ENCODE peak calls at places on chromosomes 1 and 21, in ten cellular contexts. P, N, H, D, G, A, T, E, Z and K are unnamed samples. For H3K4me1, the result is how much of the 10 kb centered on the place peaks cover.

GRCh38 chr1:198151688-198152087 is 5.1 kb upstream of the NEK7 start:
- DNase-seq in P (no peak), N (no peak), H (no peak), D (no peak), G (no peak), A (no peak), T (peak), E (no peak), Z (no peak), K (no peak)

GRCh38 chr1:44249543-44249942 is 36.3 kb downstream of the DMAP1 start:
- DNase-seq in P (no peak), N (no peak), H (no peak), D (no peak), G (no peak), A (no peak), T (peak), E (no peak), Z (peak), K (peak)

GRCh38 chr1:198901280-198901679 is 262.4 kb downstream of the PTPRC start:
- DNase-seq in P (no peak), N (no peak), H (no peak), D (no peak), G (no peak), A (no peak), T (no peak), E (no peak), Z (no peak), K (no peak)

GRCh38 chr1:32303997-32304622 is 12.2 kb downstream of the HDAC1 start:
- DNase-seq in P (no peak), N (no peak), H (no peak), D (no peak), G (no peak), A (no peak), T (no peak), E (no peak), Z (no peak), K (no peak)

GRCh38 chr1:197674286-197674685 is 101.0 kb downstream of the DENND1B start:
- DNase-seq in P (no peak), N (peak), H (no peak), D (no peak), G (no peak), A (no peak), T (no peak), E (no peak), Z (no peak), K (peak)

GRCh38 chr1:209328178-209328577 is 255.3 kb upstream of the CAMK1G start:
- DNase-seq in P (no peak), N (no peak), H (no peak), D (no peak), G (no peak), A (no peak), T (no peak), E (no peak), Z (peak), K (peak)

GRCh38 chr1:26607191-26607590 is 77.6 kb downstream of the RPS6KA1 start:
- DNase-seq in P (no peak), N (no peak), H (no peak), D (no peak), G (no peak), A (no peak), T (peak), E (no peak), Z (no peak), K (no peak)

GRCh38 chr1:217133958-217134856 is 411.0 kb upstream of the ESRRG start:
- DNase-seq in P (no peak), N (peak), H (no peak), D (no peak), G (no peak), A (no peak), T (peak), E (no peak), Z (no peak), K (no peak)

GRCh38 chr1:193681422-193681821 is 495.0 kb upstream of the B3GALT2 start:
- DNase-seq in P (no peak), N (no peak), H (no peak), D (no peak), G (no peak), A (no peak), T (no peak), E (no peak), Z (no peak), K (no peak)

GRCh38 chr1:40039245-40039756 is 1.2 kb upstream of the CAP1 start:
- DNase-seq in P (no peak), N (peak), H (peak), D (no peak), G (peak), A (no peak), T (no peak), E (no peak), Z (no peak), K (no peak)

GRCh38 chr1:231938651-231939050 is 312.1 kb downstream of the DISC1 start:
- DNase-seq in P (no peak), N (no peak), H (no peak), D (no peak), G (no peak), A (no peak), T (peak), E (no peak), Z (no peak), K (no peak)

GRCh38 chr1:78619803-78620579 is at the start of gene IFI44L:
- DNase-seq in P (no peak), N (no peak), H (peak), D (no peak), G (no peak), A (peak), T (peak), E (peak), Z (peak), K (no peak)

GRCh38 chr1:28058971-28059878 is 29.2 kb downstream of the EYA3 start:
- DNase-seq in P (no peak), N (no peak), H (no peak), D (no peak), G (no peak), A (no peak), T (no peak), E (no peak), Z (no peak), K (no peak)

GRCh38 chr1:205013683-205014367 is 29.2 kb upstream of the CNTN2 start:
- DNase-seq in P (peak), N (no peak), H (no peak), D (no peak), G (no peak), A (no peak), T (peak), E (no peak), Z (peak), K (peak)

GRCh38 chr1:240747907-240748306 is 136.0 kb upstream of the GREM2 start:
- DNase-seq in P (no peak), N (no peak), H (no peak), D (no peak), G (no peak), A (no peak), T (no peak), E (no peak), Z (no peak), K (no peak)

GRCh38 chr1:41587791-41588190 is 103.3 kb upstream of the EDN2 start:
- DNase-seq in P (no peak), N (no peak), H (no peak), D (no peak), G (no peak), A (no peak), T (no peak), E (no peak), Z (no peak), K (no peak)

GRCh38 chr1:43978551-43979260 is at the start of gene B4GALT2:
- DNase-seq in P (peak), N (no peak), H (no peak), D (no peak), G (no peak), A (no peak), T (peak), E (peak), Z (peak), K (peak)

GRCh38 chr21:39079617-39080016 is 103.6 kb downstream of the PSMG1 start:
- DNase-seq in P (peak), N (no peak), H (peak), D (no peak), G (no peak), A (no peak), T (peak), E (peak), Z (no peak), K (no peak)

GRCh38 chr1:183150445-183150844 is 35.6 kb upstream of the LAMC2 start:
- DNase-seq in P (no peak), N (no peak), H (no peak), D (no peak), G (no peak), A (no peak), T (no peak), E (no peak), Z (no peak), K (no peak)

GRCh38 chr21:35885942-35886541 is 174.3 kb downstream of the SETD4 start:
- DNase-seq in P (no peak), N (no peak), H (no peak), D (no peak), G (no peak), A (no peak), T (no peak), E (no peak), Z (no peak), K (no peak)

GRCh38 chr1:245605480-245606156 is 450.8 kb downstream of the KIF26B start:
- DNase-seq in P (no peak), N (no peak), H (no peak), D (no peak), G (no peak), A (no peak), T (peak), E (no peak), Z (peak), K (peak)

GRCh38 chr1:71054791-71055190 is 7.2 kb upstream of the PTGER3 start:
- DNase-seq in P (no peak), N (no peak), H (no peak), D (no peak), G (no peak), A (no peak), T (no peak), E (no peak), Z (no peak), K (no peak)

GRCh38 chr1:230392141-230392909 is 33.8 kb downstream of the PGBD5 start:
- DNase-seq in P (no peak), N (no peak), H (no peak), D (no peak), G (no peak), A (no peak), T (no peak), E (no peak), Z (peak), K (no peak)

GRCh38 chr1:225519166-225519863 is 91.5 kb upstream of the LBR start:
- DNase-seq in P (no peak), N (no peak), H (no peak), D (no peak), G (no peak), A (no peak), T (peak), E (no peak), Z (no peak), K (no peak)

GRCh38 chr1:228088586-228089498 is 6.3 kb downstream of the ARF1 start:
- DNase-seq in P (no peak), N (no peak), H (no peak), D (no peak), G (no peak), A (no peak), T (peak), E (no peak), Z (no peak), K (no peak)

GRCh38 chr1:45883633-45884032 is 80.2 kb downstream of the MAST2 start:
- DNase-seq in P (no peak), N (no peak), H (no peak), D (no peak), G (no peak), A (no peak), T (no peak), E (no peak), Z (no peak), K (no peak)

GRCh38 chr1:165129568-165130164 is 226.8 kb downstream of the LMX1A start:
- DNase-seq in P (peak), N (peak), H (peak), D (peak), G (peak), A (no peak), T (peak), E (peak), Z (peak), K (peak)

GRCh38 chr1:2229921-2230700 is 2.0 kb downstream of the SKI start:
- DNase-seq in P (peak), N (no peak), H (no peak), D (no peak), G (no peak), A (no peak), T (peak), E (peak), Z (peak), K (no peak)

GRCh38 chr1:6108937-6109636 is 63.4 kb downstream of the KCNAB2 start:
- DNase-seq in P (no peak), N (no peak), H (no peak), D (peak), G (peak), A (no peak), T (peak), E (no peak), Z (peak), K (peak)

DNA sequence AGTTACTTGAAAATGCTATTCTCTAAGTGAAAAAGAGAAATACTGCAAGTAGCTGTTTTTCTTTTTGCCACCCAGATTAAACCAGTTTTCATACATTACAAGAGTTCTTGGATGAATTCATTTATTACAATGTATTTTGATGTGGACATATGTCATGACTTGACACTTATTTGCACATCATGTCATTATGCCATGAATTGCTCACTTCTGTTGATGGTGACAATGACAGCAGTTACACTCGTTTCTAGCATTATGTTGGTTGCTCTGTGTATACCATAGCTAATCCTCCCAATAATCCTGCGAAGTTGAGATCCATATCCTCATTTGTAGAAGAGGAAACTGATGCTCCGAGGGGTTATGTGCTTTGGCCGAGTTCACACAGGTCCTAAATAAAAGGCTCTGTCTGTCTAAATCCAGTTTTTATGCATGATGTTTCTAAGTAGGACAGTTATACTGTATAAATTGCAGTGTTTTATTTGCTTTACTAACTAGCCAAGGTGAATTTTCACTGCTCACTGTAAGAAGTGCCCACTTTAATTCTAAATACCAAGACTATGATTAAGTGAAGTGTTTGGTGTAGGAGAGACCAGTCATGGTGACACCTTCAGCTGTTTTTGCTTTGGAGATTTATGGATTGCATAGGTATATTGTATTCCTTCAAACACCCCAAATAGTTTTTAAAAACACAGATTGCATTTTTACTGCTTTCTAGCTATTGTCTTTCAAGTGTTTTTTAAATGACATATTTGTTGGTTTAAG is 56.7 kb downstream of the PRDM2 start:
- DNase-seq in P (no peak), N (no peak), H (no peak), D (no peak), G (no peak), A (no peak), T (no peak), E (no peak), Z (no peak), K (no peak)
- H3K4me1 ChIP-seq in P (under half), N (under half), H (under half), D (under half), G (half or more), A (half or more), T (under half), E (under half), Z (under half), K (under half)

GRCh38 chr1:10753279-10753678 is 43.2 kb downstream of the CASZ1 start:
- DNase-seq in P (no peak), N (no peak), H (no peak), D (no peak), G (no peak), A (no peak), T (no peak), E (no peak), Z (no peak), K (no peak)
- H3K4me3 ChIP-seq in P (no peak), N (no peak), H (no peak), D (no peak), G (no peak), A (no peak), T (no peak), E (no peak), Z (no peak), K (no peak)

GRCh38 chr1:154468480-154469240 is 33.4 kb upstream of the TDRD10 start:
- DNase-seq in P (no peak), N (no peak), H (no peak), D (no peak), G (no peak), A (no peak), T (no peak), E (no peak), Z (no peak), K (no peak)
- H3K4me1 ChIP-seq in P (under half), N (under half), H (under half), D (under half), G (under half), A (half or more), T (under half), E (under half), Z (under half), K (under half)

DNA sequence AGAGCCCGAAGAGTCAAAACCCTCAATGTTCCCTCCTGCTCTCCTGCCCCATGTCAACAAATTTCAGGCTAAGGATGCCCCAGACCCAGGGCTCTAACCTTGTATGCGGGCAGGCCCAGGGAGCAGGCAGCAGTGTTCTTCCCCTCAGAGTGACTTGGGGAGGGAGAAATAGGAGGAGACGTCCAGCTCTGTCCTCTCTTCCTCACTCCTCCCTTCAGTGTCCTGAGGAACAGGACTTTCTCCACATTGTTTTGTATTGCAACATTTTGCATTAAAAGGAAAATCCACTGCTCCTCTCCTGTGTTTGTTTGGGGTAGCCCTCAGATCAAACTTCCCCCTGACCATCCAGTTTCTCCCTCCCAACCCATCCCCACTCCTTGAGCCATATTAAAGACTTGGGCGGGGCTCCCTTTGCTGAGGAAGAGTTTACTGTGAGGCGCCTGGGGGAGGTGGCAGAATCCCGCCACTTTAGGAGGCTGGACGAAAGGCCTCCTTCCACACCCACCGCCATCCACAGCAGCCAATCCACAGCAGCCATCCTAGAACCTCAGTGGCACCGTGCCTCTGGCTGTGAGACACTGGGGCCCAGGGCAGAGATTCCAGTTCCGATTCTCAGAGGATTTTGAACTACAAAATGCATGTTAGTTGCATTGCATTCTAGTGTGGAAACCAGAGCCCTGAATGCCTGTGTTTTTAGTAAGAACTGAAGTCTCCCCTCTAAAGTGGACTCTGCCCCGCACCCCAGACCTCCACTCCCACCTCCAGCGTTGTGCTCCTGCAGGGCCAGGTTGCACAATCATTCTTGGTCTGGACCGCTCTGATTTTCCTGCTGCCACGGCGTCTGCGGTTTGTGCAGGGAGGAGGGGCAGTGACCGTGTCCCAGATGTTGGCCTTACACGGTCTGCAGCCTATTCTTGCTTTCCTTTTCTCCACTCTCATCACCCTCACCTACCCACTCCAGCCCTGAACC is 3.0 kb downstream of the OLFML3 start:
- DNase-seq in P (peak), N (no peak), H (peak), D (no peak), G (no peak), A (no peak), T (peak), E (peak), Z (peak), K (peak)
- H3K4me3 ChIP-seq in P (no peak), N (no peak), H (peak), D (no peak), G (no peak), A (no peak), T (no peak), E (no peak), Z (peak), K (no peak)

DNA sequence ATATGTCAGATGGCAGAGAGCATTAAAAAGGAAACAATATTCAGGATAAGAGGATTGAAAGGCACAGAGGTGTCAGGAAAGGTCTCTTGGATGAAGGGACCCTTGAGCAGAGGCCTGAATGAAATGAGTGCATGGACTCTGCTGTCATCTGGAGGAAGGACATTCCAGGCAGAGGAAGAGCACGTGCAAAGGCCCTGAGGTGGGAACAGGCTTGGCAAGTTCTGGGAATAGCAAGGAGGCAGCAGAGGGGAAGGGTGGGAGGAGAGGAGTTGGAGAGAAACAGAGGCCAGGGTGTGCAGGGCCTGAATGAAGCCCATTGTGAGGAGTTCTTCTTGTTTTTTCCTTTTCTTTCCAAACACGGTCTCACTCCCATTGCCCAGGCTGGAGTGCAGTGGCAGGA is 59.0 kb upstream of the RUNX3 start:
- DNase-seq in P (no peak), N (no peak), H (no peak), D (no peak), G (no peak), A (no peak), T (no peak), E (no peak), Z (no peak), K (no peak)
- H3K4me1 ChIP-seq in P (under half), N (under half), H (under half), D (under half), G (under half), A (half or more), T (under half), E (under half), Z (under half), K (under half)